ENCODE peak calls at places on chromosome 9, in ten cellular contexts. T is mammary epithelial cell; R is CD8-positive, alpha-beta memory T cell; C is effector memory CD4-positive, alpha-beta T cell; I is K562; J is HepG2; W is H9; Q is ovary; F is right cardiac atrium; V is right atrium auricular region. D is an unnamed sample.

GRCh38 chr9:111949919-111950318 is 53.3 kb downstream of the UGCG start:
- DNase-seq in T (no peak), R (no peak), C (no peak), I (no peak), J (no peak), W (no peak), Q (no peak), F (no peak), V (no peak), D (no peak)

GRCh38 chr9:87336914-87337333 is 160.7 kb upstream of the DAPK1 start:
- DNase-seq in T (peak), R (no peak), C (no peak), I (peak), J (peak), W (no peak), Q (peak), F (no peak), V (no peak), D (no peak)

GRCh38 chr9:113355197-113355596 is 5.9 kb downstream of the BSPRY start:
- DNase-seq in T (no peak), R (no peak), C (no peak), I (no peak), J (peak), W (no peak), Q (no peak), F (no peak), V (no peak), D (no peak)

GRCh38 chr9:132857601-132858342 is 20.3 kb downstream of the AK8 start:
- DNase-seq in T (no peak), R (no peak), C (no peak), I (peak), J (no peak), W (peak), Q (peak), F (peak), V (no peak), D (peak)

GRCh38 chr9:105054488-105054887 is 126.5 kb upstream of the ABCA1 start:
- DNase-seq in T (peak), R (no peak), C (no peak), I (no peak), J (peak), W (no peak), Q (no peak), F (no peak), V (no peak), D (no peak)

GRCh38 chr9:93910196-93910595 is 45.0 kb downstream of the BARX1 start:
- DNase-seq in T (no peak), R (peak), C (no peak), I (no peak), J (no peak), W (no peak), Q (no peak), F (no peak), V (no peak), D (no peak)

GRCh38 chr9:98742325-98743280 is 33.9 kb upstream of the GABBR2 start:
- DNase-seq in T (peak), R (no peak), C (no peak), I (no peak), J (no peak), W (no peak), Q (no peak), F (no peak), V (no peak), D (no peak)

GRCh38 chr9:84301851-84302250 is 38.7 kb downstream of the SLC28A3 start:
- DNase-seq in T (no peak), R (no peak), C (no peak), I (no peak), J (no peak), W (no peak), Q (no peak), F (no peak), V (no peak), D (no peak)

GRCh38 chr9:120925535-120926396 is 830 bp downstream of the TRAF1 start:
- DNase-seq in T (peak), R (peak), C (peak), I (peak), J (no peak), W (no peak), Q (peak), F (peak), V (peak), D (no peak)

GRCh38 chr9:135095470-135096407 is 8.3 kb downstream of the OLFM1 start:
- DNase-seq in T (no peak), R (peak), C (no peak), I (no peak), J (no peak), W (no peak), Q (no peak), F (peak), V (no peak), D (no peak)

GRCh38 chr9:132404228-132404881 is 2.3 kb downstream of the TTF1 start:
- DNase-seq in T (no peak), R (no peak), C (no peak), I (no peak), J (no peak), W (no peak), Q (no peak), F (no peak), V (no peak), D (no peak)

GRCh38 chr9:131361202-131361833 is 32.6 kb upstream of the PRRC2B start:
- DNase-seq in T (peak), R (no peak), C (no peak), I (peak), J (no peak), W (no peak), Q (peak), F (peak), V (no peak), D (no peak)

GRCh38 chr9:36328798-36329411 is 70.7 kb upstream of the GNE start:
- DNase-seq in T (peak), R (no peak), C (peak), I (peak), J (peak), W (no peak), Q (no peak), F (no peak), V (no peak), D (no peak)

GRCh38 chr9:113589407-113589806 is 125.9 kb downstream of the RGS3 start:
- DNase-seq in T (no peak), R (no peak), C (no peak), I (no peak), J (no peak), W (no peak), Q (peak), F (peak), V (no peak), D (peak)

GRCh38 chr9:85038061-85038460 is 368.5 kb downstream of the NTRK2 start:
- DNase-seq in T (no peak), R (no peak), C (no peak), I (no peak), J (no peak), W (no peak), Q (no peak), F (no peak), V (no peak), D (no peak)

GRCh38 chr9:132634327-132634726 is 35.5 kb downstream of the DDX31 start:
- DNase-seq in T (no peak), R (no peak), C (no peak), I (no peak), J (no peak), W (no peak), Q (no peak), F (no peak), V (no peak), D (no peak)

GRCh38 chr9:38301376-38302106 is 91.0 kb upstream of the ALDH1B1 start:
- DNase-seq in T (no peak), R (no peak), C (no peak), I (no peak), J (no peak), W (no peak), Q (no peak), F (no peak), V (no peak), D (no peak)

GRCh38 chr9:130995399-130995941 is 13.5 kb upstream of the LAMC3 start:
- DNase-seq in T (no peak), R (no peak), C (no peak), I (peak), J (no peak), W (no peak), Q (no peak), F (peak), V (no peak), D (peak)

GRCh38 chr9:136095495-136096058 is 488 bp upstream of the NACC2 start:
- DNase-seq in T (peak), R (no peak), C (no peak), I (peak), J (no peak), W (no peak), Q (peak), F (peak), V (no peak), D (peak)

GRCh38 chr9:15246688-15247087 is 60.3 kb downstream of the TTC39B start:
- DNase-seq in T (peak), R (no peak), C (no peak), I (no peak), J (no peak), W (no peak), Q (no peak), F (no peak), V (no peak), D (no peak)

GRCh38 chr9:89532478-89532877 is 34.6 kb upstream of the SEMA4D start:
- DNase-seq in T (no peak), R (no peak), C (no peak), I (no peak), J (peak), W (no peak), Q (no peak), F (no peak), V (no peak), D (no peak)

GRCh38 chr9:5122542-5122941 is 62.9 kb downstream of the INSL6 start:
- DNase-seq in T (no peak), R (no peak), C (no peak), I (no peak), J (no peak), W (no peak), Q (no peak), F (no peak), V (no peak), D (no peak)

GRCh38 chr9:104772707-104773106 is 8.8 kb downstream of the NIPSNAP3B start:
- DNase-seq in T (no peak), R (no peak), C (no peak), I (no peak), J (no peak), W (no peak), Q (no peak), F (no peak), V (no peak), D (no peak)

GRCh38 chr9:133771486-133772482 is 33.6 kb upstream of the SARDH start:
- DNase-seq in T (no peak), R (no peak), C (no peak), I (no peak), J (no peak), W (peak), Q (peak), F (peak), V (no peak), D (peak)

GRCh38 chr9:69279084-69279729 is 45.8 kb upstream of the ENTREP1 start:
- DNase-seq in T (no peak), R (no peak), C (no peak), I (no peak), J (no peak), W (no peak), Q (no peak), F (no peak), V (no peak), D (no peak)

GRCh38 chr9:18499987-18500386 is 26.0 kb downstream of the ADAMTSL1 start:
- DNase-seq in T (peak), R (no peak), C (no peak), I (no peak), J (no peak), W (no peak), Q (no peak), F (no peak), V (no peak), D (no peak)

GRCh38 chr9:81717061-81717746 is 27.9 kb upstream of the TLE1 start:
- DNase-seq in T (no peak), R (no peak), C (no peak), I (no peak), J (no peak), W (no peak), Q (no peak), F (no peak), V (no peak), D (no peak)
- H3K27ac ChIP-seq in T (no peak), R (no peak), C (no peak), I (no peak), J (no peak), W (peak), Q (no peak), F (no peak), V (no peak), D (no peak)

GRCh38 chr9:71676460-71676859 is 91.9 kb downstream of the CEMIP2 start:
- DNase-seq in T (no peak), R (no peak), C (no peak), I (no peak), J (no peak), W (no peak), Q (no peak), F (no peak), V (no peak), D (no peak)

GRCh38 chr9:71678999-71679398 is 89.3 kb downstream of the CEMIP2 start:
- DNase-seq in T (no peak), R (no peak), C (no peak), I (no peak), J (no peak), W (no peak), Q (no peak), F (no peak), V (no peak), D (no peak)

GRCh38 chr9:71675857-71676165 is 92.5 kb downstream of the CEMIP2 start:
- DNase-seq in T (peak), R (no peak), C (no peak), I (no peak), J (no peak), W (no peak), Q (no peak), F (no peak), V (no peak), D (no peak)

GRCh38 chr9:71675129-71675856 is 93.0 kb downstream of the CEMIP2 start:
- DNase-seq in T (no peak), R (no peak), C (no peak), I (no peak), J (no peak), W (no peak), Q (no peak), F (no peak), V (no peak), D (no peak)

GRCh38 chr9:71677209-71677608 is 91.1 kb downstream of the CEMIP2 start:
- DNase-seq in T (no peak), R (no peak), C (no peak), I (no peak), J (no peak), W (no peak), Q (no peak), F (no peak), V (no peak), D (no peak)
- H3K27ac ChIP-seq in T (no peak), R (no peak), C (no peak), I (no peak), J (peak), W (no peak), Q (no peak), F (no peak), V (peak), D (peak)

GRCh38 chr9:3526903-3527652 is 1.3 kb upstream of the RFX3 start:
- DNase-seq in T (no peak), R (peak), C (no peak), I (no peak), J (peak), W (peak), Q (no peak), F (no peak), V (no peak), D (peak)
- H3K27ac ChIP-seq in T (peak), R (peak), C (peak), I (peak), J (peak), W (peak), Q (peak), F (peak), V (peak), D (peak)

GRCh38 chr9:77981907-77982306 is 49.7 kb downstream of the GNAQ start:
- DNase-seq in T (no peak), R (no peak), C (no peak), I (no peak), J (no peak), W (no peak), Q (no peak), F (no peak), V (no peak), D (no peak)
- H3K27ac ChIP-seq in T (peak), R (no peak), C (no peak), I (peak), J (no peak), W (no peak), Q (no peak), F (no peak), V (no peak), D (no peak)

GRCh38 chr9:124684140-124684539 is 87.0 kb downstream of the NR6A1 start:
- DNase-seq in T (no peak), R (no peak), C (no peak), I (no peak), J (no peak), W (no peak), Q (no peak), F (no peak), V (no peak), D (no peak)

GRCh38 chr9:124683043-124683442 is 88.1 kb downstream of the NR6A1 start:
- DNase-seq in T (no peak), R (no peak), C (no peak), I (no peak), J (no peak), W (no peak), Q (no peak), F (no peak), V (no peak), D (no peak)

GRCh38 chr9:124676159-124676551 is 95.0 kb downstream of the NR6A1 start:
- DNase-seq in T (no peak), R (no peak), C (no peak), I (no peak), J (no peak), W (no peak), Q (no peak), F (no peak), V (no peak), D (no peak)

GRCh38 chr9:124680714-124681390 is 90.3 kb downstream of the NR6A1 start:
- DNase-seq in T (no peak), R (no peak), C (no peak), I (no peak), J (peak), W (no peak), Q (no peak), F (no peak), V (no peak), D (no peak)

DNA sequence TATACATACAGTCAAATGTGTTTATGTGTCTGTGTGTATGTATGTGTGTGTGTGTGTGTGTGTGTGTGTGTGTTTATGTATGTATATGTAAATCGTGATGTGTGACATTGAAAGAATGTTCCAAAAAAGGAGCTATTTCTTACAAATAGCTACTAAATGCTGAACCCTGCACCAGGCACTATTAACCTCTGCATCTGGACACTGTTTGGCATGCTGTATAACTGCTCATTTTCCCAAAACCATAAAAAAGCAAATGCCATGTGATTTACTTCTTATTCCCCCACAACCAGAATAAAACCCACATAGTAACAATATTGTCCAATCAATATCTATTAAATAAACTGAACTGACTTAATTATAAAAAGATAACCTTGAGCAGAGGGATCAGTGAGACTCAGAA is 91.1 kb downstream of the NR6A1 start:
- DNase-seq in T (no peak), R (no peak), C (no peak), I (no peak), J (no peak), W (no peak), Q (no peak), F (no peak), V (no peak), D (no peak)
- H3K27ac ChIP-seq in T (no peak), R (no peak), C (no peak), I (no peak), J (peak), W (no peak), Q (no peak), F (no peak), V (no peak), D (no peak)

GRCh38 chr9:128419061-128419925 is 1.4 kb upstream of the CERCAM start:
- DNase-seq in T (no peak), R (no peak), C (no peak), I (no peak), J (no peak), W (no peak), Q (peak), F (peak), V (no peak), D (no peak)

GRCh38 chr9:128415222-128415621 is 5.4 kb upstream of the CERCAM start:
- DNase-seq in T (no peak), R (no peak), C (no peak), I (no peak), J (no peak), W (no peak), Q (no peak), F (peak), V (no peak), D (no peak)

GRCh38 chr9:128416014-128416413 is 4.6 kb upstream of the CERCAM start:
- DNase-seq in T (no peak), R (no peak), C (no peak), I (no peak), J (no peak), W (no peak), Q (no peak), F (no peak), V (no peak), D (no peak)

GRCh38 chr9:128414461-128414860 is 6.2 kb upstream of the CERCAM start:
- DNase-seq in T (no peak), R (no peak), C (no peak), I (peak), J (peak), W (no peak), Q (no peak), F (no peak), V (no peak), D (no peak)

DNA sequence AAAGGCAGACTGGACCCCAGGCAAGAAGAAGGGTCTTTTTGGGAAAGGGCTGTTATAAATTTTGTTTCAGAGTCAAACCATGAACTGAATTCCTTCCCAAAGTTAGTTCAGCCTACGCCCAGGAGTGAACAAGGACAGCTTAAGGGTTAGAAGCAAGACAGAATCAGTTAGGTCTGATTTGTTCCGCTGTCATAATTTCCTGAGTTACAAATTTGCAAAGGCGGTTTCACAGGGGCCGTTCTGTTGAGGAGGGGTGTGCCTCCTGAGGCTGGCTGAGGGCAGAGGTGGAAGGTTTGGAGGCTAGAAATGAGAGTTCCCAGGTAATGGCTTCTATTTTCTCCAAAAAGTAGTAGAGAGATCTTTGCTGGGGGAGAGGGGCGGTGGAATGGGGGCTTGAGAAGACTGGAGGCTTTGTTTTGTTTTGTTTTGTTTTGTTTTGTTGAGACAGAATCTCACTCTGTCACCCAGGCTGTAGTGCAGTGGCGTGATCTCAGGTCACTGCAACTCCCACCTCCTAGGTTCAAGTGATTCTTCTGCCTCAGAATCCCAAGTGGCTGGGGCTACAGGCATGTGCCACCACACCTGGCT is 4.1 kb upstream of the CERCAM start:
- DNase-seq in T (no peak), R (no peak), C (no peak), I (no peak), J (no peak), W (no peak), Q (no peak), F (no peak), V (no peak), D (no peak)
- H3K27ac ChIP-seq in T (no peak), R (no peak), C (no peak), I (no peak), J (no peak), W (no peak), Q (no peak), F (no peak), V (no peak), D (no peak)

DNA sequence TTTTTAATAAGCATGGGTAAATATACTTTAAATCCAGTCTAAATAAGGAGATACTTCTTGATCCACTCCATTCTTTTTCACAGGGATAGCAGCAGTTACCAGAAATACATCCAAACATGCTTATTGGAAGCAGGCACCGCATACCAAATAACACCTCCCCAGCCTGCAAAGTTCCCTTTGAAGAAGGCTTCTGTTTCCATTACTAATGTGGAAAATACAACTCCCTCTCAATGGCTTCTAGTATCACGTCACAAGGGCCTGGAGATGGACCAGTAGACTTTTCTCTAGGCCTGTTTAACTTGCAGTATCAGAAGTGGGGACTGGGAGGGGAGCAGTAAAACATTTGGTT is 20.8 kb downstream of the TMEM245 start:
- DNase-seq in T (no peak), R (no peak), C (no peak), I (no peak), J (no peak), W (no peak), Q (no peak), F (no peak), V (no peak), D (no peak)
- H3K27ac ChIP-seq in T (peak), R (no peak), C (no peak), I (peak), J (peak), W (no peak), Q (peak), F (peak), V (peak), D (peak)

D was measured in psoas muscle.